ENCODE peak calls at places on chromosomes 7 and 10, in six cellular contexts. F is RWPE1; O is SHP77; E is renal cortical epithelial cell; Y is stimulated activated naive CD8-positive, alpha-beta T cell treated with anti-CD3 and anti-CD28 coated beads, Interleukin-15, Interleukin-2, amounts not matched to agents 100 U/mL and 50 U/mL, for 24 hours; V is uterus. D is an unnamed sample.

GRCh38 chr10:61779950-61780659 is 117.4 kb downstream of the CABCOCO1 start:
- DNase-seq in F (peak), O (no peak), E (peak), Y (peak), V (peak), D (no peak)

GRCh38 chr7:22255834-22256233 is 101.1 kb downstream of the RAPGEF5 start:
- DNase-seq in F (no peak), O (no peak), E (peak), Y (no peak), V (no peak), D (no peak)

GRCh38 chr10:119657725-119658124 is 6.5 kb downstream of the BAG3 start:
- DNase-seq in F (no peak), O (no peak), E (no peak), Y (no peak), V (no peak), D (no peak)

GRCh38 chr7:45185028-45185863 is 27.7 kb downstream of the RAMP3 start:
- DNase-seq in F (no peak), O (no peak), E (no peak), Y (peak), V (peak), D (no peak)

GRCh38 chr10:97573672-97574071 is 1.1 kb downstream of the ANKRD2 start:
- DNase-seq in F (no peak), O (no peak), E (no peak), Y (no peak), V (no peak), D (no peak)

GRCh38 chr10:93753621-93754250 is 4.0 kb upstream of the LGI1 start:
- DNase-seq in F (no peak), O (no peak), E (no peak), Y (no peak), V (no peak), D (no peak)

GRCh38 chr10:124946945-124947344 is 5.0 kb downstream of the ZRANB1 start:
- DNase-seq in F (no peak), O (peak), E (no peak), Y (no peak), V (no peak), D (no peak)

GRCh38 chr7:40331915-40332314 is 197.1 kb downstream of the SUGCT start:
- DNase-seq in F (no peak), O (no peak), E (no peak), Y (no peak), V (no peak), D (no peak)

GRCh38 chr7:139033346-139034114 is 2.3 kb downstream of the ZC3HAV1L start:
- DNase-seq in F (no peak), O (no peak), E (peak), Y (no peak), V (no peak), D (no peak)

GRCh38 chr7:48299580-48300169 is 128.4 kb downstream of the ABCA13 start:
- DNase-seq in F (peak), O (peak), E (peak), Y (peak), V (no peak), D (peak)

GRCh38 chr7:68783671-68784070 is 814.6 kb upstream of the AUTS2 start:
- DNase-seq in F (no peak), O (no peak), E (peak), Y (no peak), V (no peak), D (no peak)

GRCh38 chr10:6128591-6129383 is 40.0 kb downstream of the RBM17 start:
- DNase-seq in F (no peak), O (no peak), E (no peak), Y (no peak), V (no peak), D (no peak)

GRCh38 chr10:128026620-128027281 is 99.5 kb downstream of the MKI67 start:
- DNase-seq in F (no peak), O (no peak), E (no peak), Y (peak), V (no peak), D (no peak)

GRCh38 chr7:151735854-151736402 is 141.0 kb downstream of the PRKAG2 start:
- DNase-seq in F (no peak), O (peak), E (no peak), Y (no peak), V (no peak), D (no peak)

GRCh38 chr7:81299272-81299671 is 380.4 kb upstream of the SEMA3C start:
- DNase-seq in F (peak), O (no peak), E (peak), Y (no peak), V (no peak), D (no peak)

GRCh38 chr10:3647074-3647473 is 137.9 kb downstream of the KLF6 start:
- DNase-seq in F (no peak), O (no peak), E (no peak), Y (no peak), V (no peak), D (no peak)

GRCh38 chr7:2116903-2117680 is 115.7 kb downstream of the MAD1L1 start:
- DNase-seq in F (no peak), O (peak), E (no peak), Y (no peak), V (no peak), D (no peak)

GRCh38 chr10:44803820-44804219 is 107.3 kb upstream of the TMEM72 start:
- DNase-seq in F (no peak), O (no peak), E (no peak), Y (no peak), V (no peak), D (no peak)

GRCh38 chr7:131231381-131232220 is 96.1 kb upstream of the MKLN1 start:
- DNase-seq in F (no peak), O (no peak), E (peak), Y (peak), V (peak), D (peak)

GRCh38 chr7:149354119-149354518 is 92.1 kb downstream of the ZNF783 start:
- DNase-seq in F (no peak), O (no peak), E (no peak), Y (no peak), V (no peak), D (no peak)

GRCh38 chr10:44313706-44314307 is 71.1 kb downstream of the CXCL12 start:
- DNase-seq in F (no peak), O (no peak), E (peak), Y (no peak), V (no peak), D (no peak)

GRCh38 chr7:157461805-157462771 is 125.3 kb downstream of the DNAJB6 start:
- DNase-seq in F (no peak), O (peak), E (no peak), Y (no peak), V (no peak), D (no peak)

GRCh38 chr7:102138676-102139075 is 148.0 kb upstream of the SH2B2 start:
- DNase-seq in F (no peak), O (no peak), E (no peak), Y (no peak), V (no peak), D (no peak)

D was measured in GM18507.